ENCODE peak calls at places on chromosomes 3 and 15, in four cellular contexts. P is HepG2, Z is H9, W is HCT116. O is an unnamed sample.
A peak's percentile ranks its signal among the peaks of the same experiment; 100 is the strongest.

GRCh38 chr15:74800559-74801094 is 12.0 kb upstream of the LMAN1L start:
- DNase-seq in P (no peak), Z (no peak), W (no peak), O (no peak)

GRCh38 chr3:115806501-115806900 is 183.2 kb downstream of the GAP43 start:
- DNase-seq in P (no peak), Z (no peak), W (no peak), O (no peak)

GRCh38 chr3:56469141-56469540 is 874 bp upstream of the ERC2 start:
- DNase-seq in P (no peak), Z (no peak), W (no peak), O (no peak)

GRCh38 chr15:90213818-90214204 is 12.7 kb downstream of the SEMA4B start:
- DNase-seq in P (no peak), Z (no peak), W (no peak), O (no peak)

GRCh38 chr3:146125946-146126345 is 35.0 kb downstream of the PLOD2 start:
- DNase-seq in P (peak; percentile 56), Z (no peak), W (no peak), O (no peak)

GRCh38 chr3:188415196-188415595 is 261.2 kb downstream of the LPP start:
- DNase-seq in P (no peak), Z (no peak), W (no peak), O (no peak)

GRCh38 chr3:38805004-38805403 is 11.0 kb downstream of the SCN10A start:
- DNase-seq in P (no peak), Z (no peak), W (no peak), O (no peak)

GRCh38 chr3:108527827-108528226 is 17.4 kb upstream of the MYH15 start:
- DNase-seq in P (no peak), Z (no peak), W (no peak), O (no peak)

GRCh38 chr3:31567036-31567435 is 34.3 kb downstream of the STT3B start:
- DNase-seq in P (peak; percentile 27), Z (peak; percentile 49), W (no peak), O (peak; percentile 68)

GRCh38 chr15:65339436-65339835 is 35.0 kb downstream of the RNU5B-1 start:
- DNase-seq in P (no peak), Z (no peak), W (no peak), O (no peak)

GRCh38 chr15:65337436-65338070 is 33.1 kb downstream of the RNU5B-1 start:
- DNase-seq in P (no peak), Z (no peak), W (no peak), O (peak; percentile 48)

GRCh38 chr15:65338366-65338765 is 33.9 kb downstream of the RNU5B-1 start:
- DNase-seq in P (no peak), Z (no peak), W (no peak), O (peak; percentile 47)

GRCh38 chr15:65338823-65339222 is 34.3 kb downstream of the RNU5B-1 start:
- DNase-seq in P (no peak), Z (no peak), W (no peak), O (no peak)

GRCh38 chr15:65339926-65340325 is 35.4 kb downstream of the RNU5B-1 start:
- DNase-seq in P (no peak), Z (no peak), W (no peak), O (peak; percentile 73)
- H3K9ac ChIP-seq in P (no peak overlapping the region), Z (no peak overlapping the region), W (no peak overlapping the region), O (no peak overlapping the region)

GRCh38 chr3:55322649-55323048 is 164.5 kb downstream of the WNT5A start:
- DNase-seq in P (no peak), Z (no peak), W (no peak), O (no peak)
- H3K27me3 ChIP-seq in P (no peaks in the 10 kb centered on the region), Z (no peaks in the 10 kb centered on the region), W (no peaks in the 10 kb centered on the region), O (no peaks in the 10 kb centered on the region)

GRCh38 chr15:85000189-85000864 is 18.7 kb downstream of the PDE8A start:
- DNase-seq in P (no peak), Z (no peak), W (no peak), O (no peak)
- H3K9ac ChIP-seq in P (no peak overlapping the region), Z (no peak overlapping the region), W (no peak overlapping the region), O (no peak overlapping the region)

GRCh38 chr15:48374472-48374871 is 43.2 kb downstream of the DUT start:
- DNase-seq in P (no peak), Z (no peak), W (no peak), O (no peak)
- H3K27me3 ChIP-seq in P (no peaks in the 10 kb centered on the region), Z (no peaks in the 10 kb centered on the region), W (no peaks in the 10 kb centered on the region), O (no peaks in the 10 kb centered on the region)

GRCh38 chr15:57591237-57591821 is 375 bp upstream of the MYZAP start:
- DNase-seq in P (no peak), Z (no peak), W (no peak), O (no peak)

GRCh38 chr15:57592426-57592825 is 722 bp downstream of the MYZAP start:
- DNase-seq in P (no peak), Z (no peak), W (no peak), O (no peak)

GRCh38 chr15:57589276-57590073 is 2.2 kb upstream of the MYZAP start:
- DNase-seq in P (no peak), Z (no peak), W (no peak), O (no peak)

GRCh38 chr15:57592836-57593420 is 1.2 kb downstream of the MYZAP start:
- DNase-seq in P (no peak), Z (no peak), W (no peak), O (no peak)

DNA sequence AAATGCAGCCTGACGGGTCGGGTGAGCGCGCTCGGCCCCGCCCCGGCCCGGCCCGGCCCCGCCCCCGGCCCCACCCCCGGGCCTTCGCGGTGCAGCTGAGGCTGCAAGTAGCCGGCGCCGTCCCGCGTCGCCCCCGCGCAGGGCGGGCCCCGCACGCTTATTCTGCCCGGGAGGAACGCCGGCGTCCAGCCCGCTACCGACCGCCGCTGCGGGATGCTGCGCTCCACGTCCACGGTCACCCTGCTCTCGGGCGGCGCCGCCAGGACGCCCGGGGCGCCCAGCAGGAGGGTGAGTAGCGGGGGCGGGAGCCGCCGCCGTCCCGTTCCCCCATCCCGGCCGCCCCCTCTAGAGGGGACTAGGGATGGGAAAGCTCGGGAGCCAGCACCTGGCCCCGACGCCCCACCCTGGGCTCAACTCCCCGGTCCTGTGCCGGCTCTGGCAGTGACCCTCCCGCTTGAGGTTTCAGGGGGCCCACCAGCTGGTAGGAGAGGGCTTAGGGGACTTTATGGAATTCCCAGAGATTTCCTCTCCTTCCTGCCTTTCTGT is at the start of gene MYZAP:
- DNase-seq in P (no peak), Z (peak; percentile 77), W (no peak), O (peak; percentile 88)
- H3K9ac ChIP-seq in P (no peak within 1 kb of the TSS), Z (no peak within 1 kb of the TSS), W (peak within 1 kb of the TSS; percentile 49), O (no peak within 1 kb of the TSS)

DNA sequence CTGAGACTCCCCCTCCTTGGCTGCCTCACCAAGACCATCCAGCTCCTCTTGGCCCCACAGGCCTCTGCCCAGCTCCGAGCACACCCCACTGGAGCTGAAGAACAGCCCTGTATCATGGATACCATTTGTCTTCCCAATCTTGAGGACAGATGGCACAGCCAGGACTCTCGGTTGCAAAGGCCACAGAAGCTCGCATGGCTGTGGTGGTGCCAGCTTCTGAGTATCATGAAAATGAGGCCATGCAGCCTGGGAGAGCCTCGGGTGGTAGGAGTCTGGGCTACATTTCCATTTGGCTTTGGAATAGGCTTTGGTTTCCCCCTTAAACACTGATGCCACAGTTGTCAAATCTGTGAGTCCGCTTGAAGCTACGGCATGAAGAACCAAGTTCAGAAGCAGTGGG is 106.6 kb downstream of the SEMA5B start:
- DNase-seq in P (no peak), Z (no peak), W (no peak), O (peak; percentile 28)
- H3K27me3 ChIP-seq in P (peaks cover 39% of the 10 kb centered on the region), Z (peaks cover 8% of the 10 kb centered on the region), W (peaks cover 12% of the 10 kb centered on the region), O (peaks cover 29% of the 10 kb centered on the region)

GRCh38 chr15:50148362-50148963 is 29.4 kb upstream of the ATP8B4 start:
- DNase-seq in P (peak; percentile 59), Z (peak; percentile 76), W (peak; percentile 81), O (peak; percentile 88)

GRCh38 chr15:50150851-50151250 is 31.1 kb upstream of the SLC27A2 start:
- DNase-seq in P (no peak), Z (no peak), W (no peak), O (no peak)

GRCh38 chr15:50151468-50151867 is 30.5 kb upstream of the SLC27A2 start:
- DNase-seq in P (no peak), Z (no peak), W (no peak), O (no peak)

GRCh38 chr15:50150349-50150748 is 31.3 kb upstream of the ATP8B4 start:
- DNase-seq in P (no peak), Z (no peak), W (no peak), O (no peak)

DNA sequence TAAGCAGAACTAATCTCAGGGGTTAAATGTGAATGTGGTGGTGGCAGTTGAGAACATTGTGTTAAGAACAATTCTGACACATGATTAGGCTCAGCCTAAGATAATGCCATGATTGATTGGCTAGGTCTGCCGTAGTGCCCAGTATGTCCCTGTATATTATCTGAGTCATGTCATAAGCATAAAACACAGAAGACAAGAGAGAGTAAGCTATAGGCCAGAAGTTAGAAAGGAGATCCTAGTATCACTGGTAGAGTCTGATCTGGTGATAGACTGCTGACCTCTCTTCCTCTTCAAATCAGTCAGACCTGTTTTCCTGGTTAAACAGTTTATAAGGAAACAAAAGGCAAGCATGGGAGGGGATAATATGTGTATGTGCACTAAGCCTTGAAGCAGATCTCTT is 30.1 kb upstream of the ATP8B4 start:
- DNase-seq in P (no peak), Z (no peak), W (no peak), O (no peak)
- H3K9ac ChIP-seq in P (no peak overlapping the region), Z (no peak overlapping the region), W (no peak overlapping the region), O (no peak overlapping the region)

DNA sequence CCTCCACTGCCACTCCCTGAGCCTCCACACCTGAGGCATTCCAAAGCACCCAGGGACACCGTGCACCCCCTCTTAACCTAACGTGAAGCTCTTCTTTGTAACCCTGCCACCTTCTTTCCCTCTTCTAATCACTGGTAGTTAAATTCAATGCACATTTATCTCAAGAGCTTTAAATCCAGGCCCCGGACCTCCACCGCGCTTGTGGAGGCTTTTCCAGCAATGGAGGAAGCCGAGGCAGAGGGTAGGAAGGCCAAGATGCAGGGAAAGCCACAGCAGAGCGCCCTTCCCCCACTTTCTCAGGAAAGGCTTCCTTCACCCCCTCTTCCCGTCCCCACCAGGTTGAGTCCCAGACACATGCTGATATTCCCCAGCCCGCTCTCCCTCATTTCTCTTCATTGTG is 702 bp upstream of the ITGA11 start:
- DNase-seq in P (no peak), Z (peak; percentile 15), W (no peak), O (no peak)
- H3K27me3 ChIP-seq in P (peaks cover 52% of the 10 kb centered on the region), Z (peaks cover 34% of the 10 kb centered on the region), W (peaks cover 37% of the 10 kb centered on the region), O (peaks cover 72% of the 10 kb centered on the region)

DNA sequence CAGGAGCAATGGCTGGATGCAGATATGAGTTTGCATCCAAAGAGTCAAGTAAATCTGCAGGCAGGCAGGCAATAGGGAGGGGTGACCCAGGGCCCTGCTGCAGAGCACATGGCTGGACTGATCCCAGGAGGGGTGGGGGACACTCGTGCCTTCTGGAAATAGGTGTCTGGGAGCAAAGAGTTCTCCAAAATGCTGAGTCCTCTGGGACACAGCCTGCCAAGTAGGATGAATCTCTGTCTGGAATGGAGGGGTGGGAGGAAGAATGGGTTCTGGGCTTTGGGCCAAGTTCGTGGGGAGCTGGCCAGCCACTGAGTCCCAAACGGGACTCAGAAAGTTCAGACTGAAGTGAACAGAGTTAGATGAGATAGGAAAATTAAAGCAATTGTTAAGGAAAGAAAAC is 214.5 kb downstream of the MTHFS start:
- DNase-seq in P (no peak), Z (no peak), W (no peak), O (no peak)
- H3K9ac ChIP-seq in P (no peak overlapping the region), Z (no peak overlapping the region), W (no peak overlapping the region), O (no peak overlapping the region)

GRCh38 chr3:147392083-147392916 is 14.0 kb downstream of the ZIC4 start:
- DNase-seq in P (no peak), Z (peak; percentile 93), W (no peak), O (peak; percentile 95)
- H3K27me3 ChIP-seq in P (peaks cover 31% of the 10 kb centered on the region), Z (peaks cover 86% of the 10 kb centered on the region), W (no peaks in the 10 kb centered on the region), O (peaks cover 100% of the 10 kb centered on the region)

O was measured in endodermal cell.